ENCODE peak calls at places on chromosomes 12 and 14, in five cellular contexts. Y is heart left ventricle; M is DND-41; X is CD8-positive, alpha-beta T cell; I is psoas muscle. G is an unnamed sample. For H3K36me3, the result is how much of the 10 kb centered on the place peaks cover.

GRCh38 chr14:99241314-99242035 is 30.5 kb downstream of the BCL11B start:
- DNase-seq in Y (no peak), I (no peak), M (no peak), X (no peak), G (no peak)

GRCh38 chr14:69792887-69793421 is 4.1 kb downstream of the SLC10A1 start:
- DNase-seq in X (no peak), Y (no peak), I (no peak), M (no peak), G (no peak)

GRCh38 chr14:105117257-105117646 is 51.3 kb downstream of the JAG2 start:
- DNase-seq in M (no peak), X (no peak), Y (no peak), I (no peak), G (no peak)

GRCh38 chr12:92030618-92031017 is 115.0 kb downstream of the BTG1 start:
- DNase-seq in X (peak), M (peak), Y (peak), I (no peak), G (peak)

GRCh38 chr14:55359307-55359706 is 52.3 kb downstream of the ATG14 start:
- DNase-seq in I (no peak), M (no peak), Y (no peak), X (no peak), G (no peak)

GRCh38 chr14:98171654-98172053 is 1100.3 kb downstream of the BCL11B start:
- DNase-seq in M (peak), Y (no peak), X (no peak), I (no peak), G (no peak)

GRCh38 chr14:79483989-79484388 is 727.3 kb downstream of the DIO2 start:
- DNase-seq in X (no peak), M (no peak), Y (no peak), I (no peak), G (no peak)

GRCh38 chr12:47554046-47554653 is 151.7 kb downstream of the RPAP3 start:
- DNase-seq in M (no peak), X (no peak), I (no peak), Y (no peak), G (no peak)

GRCh38 chr14:69542311-69542710 is 32.4 kb downstream of the CCDC177 start:
- DNase-seq in I (no peak), M (no peak), X (no peak), Y (no peak), G (no peak)

GRCh38 chr12:52029686-52030085 is 21.6 kb upstream of the NR4A1 start:
- DNase-seq in I (peak), Y (peak), X (no peak), M (no peak), G (no peak)

GRCh38 chr14:22986508-22987054 is 4.2 kb upstream of the AJUBA start:
- DNase-seq in I (peak), Y (peak), X (peak), M (peak), G (peak)

GRCh38 chr14:74509587-74510210 is 16.1 kb downstream of the ISCA2 start:
- DNase-seq in M (no peak), I (peak), X (no peak), Y (no peak), G (no peak)

GRCh38 chr12:69389836-69390235 is 30.3 kb downstream of the YEATS4 start:
- DNase-seq in X (no peak), Y (no peak), M (no peak), I (no peak), G (no peak)

GRCh38 chr14:35533357-35534129 is 421 bp upstream of the INSM2 start:
- DNase-seq in M (no peak), X (no peak), Y (peak), I (peak), G (peak)

GRCh38 chr14:85595981-85596380 is 66.0 kb downstream of the FLRT2 start:
- DNase-seq in Y (no peak), X (no peak), M (no peak), I (no peak), G (no peak)

DNA sequence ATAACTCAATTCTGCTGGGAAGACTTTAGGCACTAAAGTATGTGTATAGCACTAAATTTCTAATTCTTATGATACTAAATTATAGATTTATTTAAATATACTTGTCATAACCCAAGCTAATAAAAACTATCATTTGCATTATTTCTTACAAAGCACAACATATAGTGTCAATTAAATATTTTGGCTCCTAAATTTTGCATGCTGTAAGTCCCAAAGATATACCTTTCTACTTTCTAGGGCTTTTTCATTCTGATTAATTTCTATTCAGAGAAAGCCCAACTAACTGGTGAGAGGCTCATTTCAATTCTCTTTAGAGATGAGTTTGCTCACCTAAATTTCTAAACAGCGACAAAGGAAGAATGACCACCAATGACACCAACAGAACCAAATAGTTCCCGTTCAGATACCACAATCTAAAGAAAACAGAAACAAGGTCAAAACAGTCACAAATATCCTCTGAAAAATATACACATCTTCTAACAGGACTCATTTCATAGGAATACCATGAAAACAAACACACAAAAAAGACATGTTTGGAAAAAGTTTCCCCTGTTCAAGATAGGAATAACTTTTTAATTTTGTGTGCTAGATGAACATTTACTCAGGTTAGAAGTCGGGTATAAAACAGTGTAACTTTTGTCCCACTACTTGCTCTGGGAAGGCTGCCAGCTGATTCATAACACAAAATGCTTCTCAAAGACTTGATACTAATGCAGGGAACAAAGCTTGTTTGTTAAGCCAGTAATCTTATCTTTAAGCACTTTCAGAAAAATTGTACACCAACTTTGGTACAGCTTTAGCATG is 7.6 kb downstream of the SLC38A2 start:
- DNase-seq in I (no peak), M (no peak), Y (peak), X (no peak), G (no peak)
- H3K4me3 ChIP-seq in I (peak), M (no peak), Y (peak), X (no peak), G (no peak)

DNA sequence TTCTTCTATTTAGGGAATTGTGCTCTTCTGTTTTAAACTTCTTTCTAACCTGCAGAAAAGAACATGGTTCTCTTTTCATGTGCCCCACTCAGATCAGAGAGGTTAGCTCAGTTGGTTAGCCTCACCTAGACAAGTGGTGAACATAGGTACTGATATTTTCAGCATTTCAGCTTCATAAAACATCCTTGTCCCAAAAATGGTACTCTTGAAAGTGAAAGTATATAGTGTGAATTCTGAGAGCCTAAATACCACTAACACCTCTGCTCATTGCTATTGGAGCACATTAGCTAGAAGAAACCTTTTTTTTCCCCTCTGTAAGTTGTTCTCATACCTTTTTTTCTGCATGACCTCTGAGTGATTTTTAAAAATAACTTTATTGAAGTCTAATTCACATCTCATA is 17.6 kb downstream of the UBE3B start:
- DNase-seq in I (no peak), Y (no peak), M (no peak), X (no peak), G (no peak)
- H3K36me3 ChIP-seq in I (half or more), Y (half or more), M (half or more), X (under half), G (under half)

GRCh38 chr12:7711133-7711532 is at the start of gene DPPA3:
- DNase-seq in X (no peak), Y (no peak), M (no peak), I (no peak), G (no peak)

GRCh38 chr12:7712841-7713442 is 1.7 kb downstream of the DPPA3 start:
- DNase-seq in M (no peak), I (no peak), X (no peak), Y (no peak), G (no peak)

DNA sequence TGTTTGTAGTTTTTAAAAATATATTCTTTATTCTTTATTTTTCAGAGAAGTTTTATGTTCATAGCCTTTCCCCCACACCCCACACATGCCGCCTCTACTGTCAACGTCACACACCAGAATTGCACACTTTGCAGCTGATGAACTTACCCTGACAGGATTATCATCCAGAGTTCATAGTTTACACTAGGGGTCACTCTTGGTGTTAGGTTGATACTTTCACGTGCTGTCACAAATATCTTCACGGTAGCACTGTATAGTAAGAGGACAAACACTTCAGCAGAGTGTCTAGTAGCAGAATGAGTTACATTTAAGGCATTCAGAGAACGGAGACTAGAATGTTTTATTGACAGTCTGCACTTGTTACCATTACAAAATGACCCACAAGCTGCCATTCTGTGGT is 5.2 kb downstream of the DPPA3 start:
- DNase-seq in M (no peak), Y (no peak), I (no peak), X (no peak), G (no peak)
- TF ChIP-seq CTCF in M (peak), Y (no peak), I (no peak), X (no peak), G (peak)

GRCh38 chr12:44334347-44334746 is 498.5 kb downstream of the TMEM117 start:
- DNase-seq in Y (no peak), X (no peak), I (no peak), M (no peak), G (no peak)
- H3K4me3 ChIP-seq in Y (no peak), X (no peak), I (no peak), M (no peak), G (no peak)

DNA sequence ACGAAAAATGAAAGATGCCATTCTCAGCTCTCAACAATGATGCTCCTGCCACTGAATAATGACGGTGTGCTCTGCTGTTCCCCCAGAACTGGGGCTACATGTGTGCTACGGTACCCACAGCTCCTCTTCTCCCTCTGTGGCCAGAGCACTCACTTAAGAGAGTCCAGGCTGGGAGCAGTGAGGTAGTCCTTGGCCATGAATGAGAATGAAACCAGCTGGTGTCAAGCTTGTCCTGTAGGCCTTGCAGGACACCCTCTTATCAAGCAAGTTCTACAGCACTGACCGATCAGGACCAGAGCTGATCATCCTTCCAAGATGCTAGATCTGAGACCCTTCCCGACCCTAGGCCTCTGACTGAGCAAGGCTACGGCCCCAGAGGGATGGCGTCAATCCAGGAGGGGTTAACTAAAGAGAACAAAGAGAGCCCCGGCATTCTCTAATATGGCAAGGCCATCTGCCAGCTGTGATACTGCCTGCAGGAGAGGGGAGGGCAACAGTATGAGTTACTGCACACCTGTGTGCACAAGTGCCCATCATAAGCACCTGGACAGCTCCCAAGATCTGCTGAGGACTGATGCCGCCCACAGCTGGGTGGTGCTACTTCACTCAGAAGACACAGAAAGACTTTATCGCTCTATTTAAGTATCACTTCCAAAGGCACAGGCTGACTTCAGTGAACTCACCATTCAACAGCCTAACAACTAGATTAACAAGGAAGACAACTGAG is 30.5 kb downstream of the APPL2 start:
- DNase-seq in Y (no peak), X (no peak), M (no peak), I (no peak), G (no peak)
- H3K36me3 ChIP-seq in Y (half or more), X (half or more), M (under half), I (half or more), G (under half)

GRCh38 chr12:56267443-56268071 is 815 bp downstream of the COQ10A start:
- DNase-seq in M (no peak), X (no peak), Y (peak), I (peak), G (no peak)

GRCh38 chr12:56274299-56274698 is 7.6 kb downstream of the COQ10A start:
- DNase-seq in Y (no peak), M (no peak), X (no peak), I (no peak), G (no peak)

GRCh38 chr12:56266634-56267442 is at the start of gene COQ10A:
- DNase-seq in M (peak), X (peak), Y (peak), I (peak), G (peak)

GRCh38 chr12:56271031-56271430 is 4.3 kb downstream of the COQ10A start:
- DNase-seq in I (no peak), X (no peak), M (no peak), Y (peak), G (no peak)
- TF ChIP-seq CTCF in I (peak), X (no peak), M (peak), Y (no peak), G (peak)

GRCh38 chr12:132672116-132672515 is 15.0 kb downstream of the POLE start:
- DNase-seq in X (no peak), I (no peak), Y (no peak), M (no peak), G (no peak)
- H3K4me3 ChIP-seq in X (no peak), I (no peak), Y (no peak), M (no peak), G (no peak)

GRCh38 chr14:91302391-91302790 is 57.9 kb upstream of the GPR68 start:
- DNase-seq in X (no peak), M (no peak), Y (no peak), I (no peak), G (no peak)
- H3K36me3 ChIP-seq in X (half or more), M (half or more), Y (under half), I (under half), G (half or more)

G was measured in GM06990.